ENCODE peak calls at places on chromosomes 1 and 21, in ten cellular contexts. Y, B, T, W, U, A, V, S, D and K are unnamed samples.

GRCh38 chr1:8858888-8859706 is 19.4 kb downstream of the ENO1 start:
- DNase-seq in Y (peak), B (peak), T (peak), W (no peak), U (peak), A (no peak), V (peak), S (no peak), D (peak), K (no peak)

GRCh38 chr1:154478639-154479038 is 23.4 kb upstream of the TDRD10 start:
- DNase-seq in Y (peak), B (no peak), T (peak), W (no peak), U (no peak), A (no peak), V (no peak), S (no peak), D (no peak), K (no peak)

GRCh38 chr1:54774820-54775498 is 10.6 kb upstream of the PARS2 start:
- DNase-seq in Y (no peak), B (peak), T (peak), W (no peak), U (no peak), A (no peak), V (no peak), S (no peak), D (peak), K (no peak)

GRCh38 chr21:32340863-32341848 is 42.5 kb downstream of the MRAP start:
- DNase-seq in Y (no peak), B (no peak), T (no peak), W (no peak), U (no peak), A (no peak), V (no peak), S (no peak), D (no peak), K (no peak)

GRCh38 chr1:55213029-55213884 is 1.9 kb downstream of the USP24 start:
- DNase-seq in Y (no peak), B (no peak), T (peak), W (no peak), U (no peak), A (no peak), V (no peak), S (no peak), D (no peak), K (no peak)

GRCh38 chr1:105087496-105087895 is 1337.8 kb downstream of the AMY1C start:
- DNase-seq in Y (no peak), B (no peak), T (no peak), W (no peak), U (no peak), A (no peak), V (no peak), S (no peak), D (no peak), K (no peak)

GRCh38 chr1:30196872-30197615 is 526.3 kb downstream of the MATN1 start:
- DNase-seq in Y (no peak), B (no peak), T (no peak), W (no peak), U (no peak), A (no peak), V (no peak), S (no peak), D (no peak), K (no peak)

GRCh38 chr1:93690921-93691789 is 9.5 kb upstream of the BCAR3 start:
- DNase-seq in Y (peak), B (peak), T (no peak), W (no peak), U (no peak), A (no peak), V (no peak), S (no peak), D (no peak), K (no peak)

GRCh38 chr1:151472852-151473731 is 13.8 kb upstream of the POGZ start:
- DNase-seq in Y (peak), B (peak), T (peak), W (no peak), U (peak), A (no peak), V (peak), S (no peak), D (peak), K (peak)

GRCh38 chr1:42490237-42490636 is 27.2 kb downstream of the CCDC30 start:
- DNase-seq in Y (no peak), B (no peak), T (no peak), W (no peak), U (no peak), A (no peak), V (no peak), S (no peak), D (no peak), K (no peak)

GRCh38 chr1:189658381-189658780 is 819.3 kb downstream of the BRINP3 start:
- DNase-seq in Y (no peak), B (no peak), T (peak), W (no peak), U (no peak), A (no peak), V (no peak), S (no peak), D (no peak), K (no peak)

GRCh38 chr1:222165625-222166024 is 382.3 kb downstream of the HHIPL2 start:
- DNase-seq in Y (no peak), B (no peak), T (no peak), W (no peak), U (no peak), A (no peak), V (peak), S (no peak), D (no peak), K (no peak)

GRCh38 chr1:212727386-212728181 is 27.9 kb upstream of the BATF3 start:
- DNase-seq in Y (no peak), B (no peak), T (no peak), W (no peak), U (no peak), A (no peak), V (no peak), S (no peak), D (no peak), K (no peak)

GRCh38 chr1:109739738-109740614 is 862 bp downstream of the GSTM3 start:
- DNase-seq in Y (peak), B (peak), T (peak), W (peak), U (peak), A (no peak), V (peak), S (peak), D (peak), K (peak)

GRCh38 chr1:154221815-154222081 is 993 bp downstream of the UBAP2L start:
- DNase-seq in Y (no peak), B (no peak), T (no peak), W (no peak), U (no peak), A (no peak), V (peak), S (no peak), D (no peak), K (no peak)

GRCh38 chr1:114490235-114490634 is 20.8 kb downstream of the TRIM33 start:
- DNase-seq in Y (no peak), B (no peak), T (peak), W (no peak), U (no peak), A (no peak), V (no peak), S (no peak), D (no peak), K (no peak)

GRCh38 chr1:53116307-53116810 is 26.1 kb downstream of the SLC1A7 start:
- DNase-seq in Y (no peak), B (no peak), T (no peak), W (no peak), U (no peak), A (no peak), V (no peak), S (no peak), D (peak), K (no peak)

GRCh38 chr1:28139033-28139712 is 37.3 kb downstream of the PTAFR start:
- DNase-seq in Y (no peak), B (no peak), T (no peak), W (no peak), U (no peak), A (no peak), V (peak), S (no peak), D (no peak), K (no peak)

GRCh38 chr1:12184008-12184681 is 17.4 kb downstream of the TNFRSF1B start:
- DNase-seq in Y (peak), B (peak), T (no peak), W (no peak), U (no peak), A (no peak), V (peak), S (no peak), D (peak), K (no peak)

DNA sequence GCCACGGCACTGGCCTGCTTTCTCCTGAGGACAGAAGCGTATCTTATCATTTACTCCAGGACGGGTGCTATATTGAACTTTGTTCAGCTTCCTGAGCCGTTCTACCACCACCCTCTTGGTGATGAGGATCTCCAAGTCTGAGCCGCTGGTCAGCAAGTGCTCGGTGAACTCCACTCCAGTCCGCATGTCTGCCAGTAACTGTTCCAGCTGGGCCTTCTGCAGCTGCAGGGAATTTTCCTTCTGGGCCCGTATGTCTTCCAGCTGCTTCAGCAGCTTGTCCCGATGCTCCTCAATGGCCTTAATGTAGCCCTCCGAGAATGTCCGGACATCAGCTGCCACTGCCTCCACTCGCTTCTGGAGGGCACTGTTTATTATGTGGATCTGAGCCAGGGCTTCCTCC is 3.4 kb downstream of the TRIM45 start:
- DNase-seq in Y (no peak), B (no peak), T (no peak), W (no peak), U (no peak), A (no peak), V (no peak), S (no peak), D (no peak), K (no peak)
- TF ChIP-seq CTCF in Y (no peak), B (no peak), T (no peak), W (no peak), U (no peak), A (no peak), V (no peak), S (no peak), D (no peak), K (no peak)

GRCh38 chr1:161198877-161199431 is at the start of gene ADAMTS4:
- DNase-seq in Y (peak), B (peak), T (peak), W (no peak), U (no peak), A (no peak), V (peak), S (peak), D (peak), K (no peak)

GRCh38 chr1:161196521-161197451 is 2.1 kb downstream of the ADAMTS4 start:
- DNase-seq in Y (no peak), B (peak), T (peak), W (no peak), U (no peak), A (no peak), V (peak), S (no peak), D (peak), K (no peak)

GRCh38 chr1:161197560-161198205 is 1.2 kb downstream of the ADAMTS4 start:
- DNase-seq in Y (no peak), B (no peak), T (no peak), W (no peak), U (no peak), A (no peak), V (no peak), S (no peak), D (no peak), K (no peak)

GRCh38 chr1:161199506-161200119 is 759 bp upstream of the ADAMTS4 start:
- DNase-seq in Y (no peak), B (no peak), T (peak), W (no peak), U (no peak), A (no peak), V (no peak), S (no peak), D (no peak), K (no peak)

GRCh38 chr1:161198206-161198876 is 513 bp downstream of the ADAMTS4 start:
- DNase-seq in Y (no peak), B (peak), T (peak), W (no peak), U (no peak), A (no peak), V (no peak), S (no peak), D (peak), K (peak)
- TF ChIP-seq CTCF in Y (no peak), B (peak), T (no peak), W (no peak), U (no peak), A (no peak), V (peak), S (no peak), D (peak), K (peak)

DNA sequence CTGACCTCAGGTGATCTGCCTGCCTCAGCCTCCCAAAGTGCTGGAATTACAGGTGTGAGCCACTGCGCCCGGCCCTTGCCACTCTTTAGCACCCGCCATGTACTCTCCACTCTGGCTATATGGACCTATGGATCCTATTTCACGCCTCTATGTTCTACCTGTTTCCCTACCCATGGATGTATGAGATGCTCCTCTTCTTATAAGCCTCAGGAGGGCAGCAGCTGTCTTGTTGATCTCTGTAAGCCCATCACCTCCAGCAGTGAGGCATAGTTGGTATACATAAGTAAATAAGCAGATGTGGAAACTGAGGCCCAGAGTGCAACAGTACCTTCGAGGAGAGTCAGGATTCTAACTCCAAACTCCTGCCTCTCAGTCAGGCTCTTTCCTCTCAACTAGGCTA is 24.7 kb upstream of the ARTN start:
- DNase-seq in Y (no peak), B (no peak), T (no peak), W (no peak), U (no peak), A (no peak), V (no peak), S (no peak), D (no peak), K (no peak)
- TF ChIP-seq CTCF in Y (no peak), B (no peak), T (no peak), W (no peak), U (no peak), A (peak), V (no peak), S (no peak), D (no peak), K (no peak)

GRCh38 chr1:158962983-158963382 is 31.6 kb downstream of the PYHIN1 start:
- DNase-seq in Y (no peak), B (peak), T (no peak), W (no peak), U (no peak), A (no peak), V (no peak), S (no peak), D (no peak), K (no peak)
- TF ChIP-seq CTCF in Y (no peak), B (peak), T (no peak), W (no peak), U (no peak), A (no peak), V (no peak), S (no peak), D (no peak), K (no peak)

DNA sequence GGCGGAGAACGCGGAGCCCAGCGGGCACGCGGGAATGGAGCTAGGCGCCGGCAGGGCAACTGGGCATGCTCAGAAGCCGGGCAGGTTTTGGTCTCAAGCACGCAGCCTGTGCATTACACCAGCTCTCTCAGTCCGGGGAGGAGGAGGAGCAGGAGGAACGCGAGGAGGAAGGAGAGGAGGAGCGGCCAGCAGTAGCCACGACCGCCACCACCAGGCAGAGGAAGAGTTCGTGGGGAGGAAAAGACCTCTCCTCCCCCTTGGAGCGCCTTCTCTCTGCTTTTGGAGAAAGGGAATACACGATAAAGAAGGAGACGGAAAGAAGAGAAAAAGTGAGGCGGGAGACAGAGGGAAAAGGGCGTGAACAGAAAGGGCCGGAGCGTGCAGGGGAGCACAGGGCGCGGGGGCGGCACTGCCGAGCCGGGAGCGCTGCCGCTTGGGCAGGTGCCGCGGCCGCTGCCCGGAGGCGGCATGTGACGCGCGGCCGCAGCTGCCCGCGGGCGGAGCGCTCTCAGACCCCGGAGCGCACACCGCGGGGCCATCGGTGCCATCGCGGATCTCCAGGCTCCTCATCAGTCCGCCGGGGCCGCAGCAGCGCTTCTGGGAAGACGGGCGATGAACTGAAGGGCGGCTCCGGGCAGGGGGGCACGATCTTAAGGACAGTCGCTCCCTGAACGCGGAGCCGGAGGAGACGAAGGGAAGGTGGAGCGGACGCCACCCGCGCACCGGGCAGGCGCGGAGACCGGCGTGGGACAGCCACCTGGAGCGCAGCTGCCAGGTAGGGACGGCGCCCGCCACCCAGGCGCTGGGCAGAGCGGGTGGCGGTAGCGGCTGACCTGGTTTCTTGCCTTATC is at the start of gene CHRM3:
- DNase-seq in Y (peak), B (peak), T (no peak), W (no peak), U (no peak), A (no peak), V (no peak), S (peak), D (peak), K (peak)
- TF ChIP-seq CTCF in Y (no peak), B (peak), T (no peak), W (no peak), U (no peak), A (no peak), V (no peak), S (no peak), D (no peak), K (peak)